ENCODE peak calls at places on chromosomes 7 and 10, in nine cellular contexts. E, O, A, U, Z, Q, V, N and R are unnamed samples.

GRCh38 chr7:158602905-158603772 is 15.5 kb upstream of the PTPRN2 start:
- ATAC-seq in N (no peak), V (no peak), A (peak; percentile 47), O (no peak), E (no peak), Z (no peak), Q (no peak), U (no peak), R (no peak)

GRCh38 chr7:114793155-114793849 is 128.6 kb upstream of the MDFIC start:
- ATAC-seq in U (no peak), N (no peak), Q (no peak), V (no peak), A (no peak), O (no peak), E (no peak), Z (no peak), R (no peak)

GRCh38 chr7:19403691-19404090 is 258.5 kb upstream of the FERD3L start:
- ATAC-seq in A (no peak), O (no peak), U (no peak), V (no peak), Q (no peak), Z (no peak), N (no peak), E (no peak), R (no peak)

GRCh38 chr7:71255537-71256178 is 123.7 kb downstream of the GALNT17 start:
- ATAC-seq in U (no peak), V (no peak), Z (no peak), O (no peak), Q (no peak), A (no peak), E (no peak), N (no peak), R (no peak)

GRCh38 chr7:73833251-73833919 is 2.6 kb downstream of the CLDN4 start:
- ATAC-seq in O (no peak), U (no peak), Z (no peak), E (no peak), Q (no peak), N (peak; percentile 12), A (peak; percentile 37), V (no peak), R (no peak)

GRCh38 chr10:112952282-112952991 is 2.4 kb downstream of the TCF7L2 start:
- ATAC-seq in V (no peak), A (peak; percentile 30), Q (peak; percentile 19), O (peak; percentile 38), E (peak; percentile 39), U (peak; percentile 3), N (peak; percentile 53), Z (peak; percentile 15), R (peak; percentile 13)

GRCh38 chr10:905503-905902 is 26.0 kb downstream of the LARP4B start:
- ATAC-seq in E (no peak), A (peak; percentile 73), U (no peak), Z (no peak), Q (no peak), O (no peak), N (no peak), V (no peak), R (no peak)

GRCh38 chr7:70154521-70155180 is 556.4 kb downstream of the AUTS2 start:
- ATAC-seq in Q (no peak), V (no peak), E (no peak), N (no peak), U (no peak), O (no peak), Z (no peak), A (no peak), R (no peak)

GRCh38 chr10:89792187-89792586 is 90.8 kb downstream of the KIF20B start:
- ATAC-seq in Z (no peak), O (no peak), E (no peak), U (peak; percentile 68), A (no peak), V (no peak), N (no peak), Q (no peak), R (no peak)

GRCh38 chr10:21166557-21167287 is 269.6 kb upstream of the NEBL start:
- ATAC-seq in A (no peak), E (no peak), O (peak; percentile 86), U (no peak), V (no peak), Q (no peak), N (peak; percentile 69), Z (no peak), R (no peak)

GRCh38 chr10:33041783-33042437 is 83.9 kb upstream of the ITGB1 start:
- ATAC-seq in O (no peak), V (no peak), Z (no peak), U (no peak), A (peak; percentile 48), E (no peak), N (no peak), Q (peak; percentile 27), R (no peak)

GRCh38 chr7:158829342-158830210 is at the start of gene ESYT2:
- ATAC-seq in V (peak; percentile 97), N (peak; percentile 77), O (peak; percentile 92), Q (peak; percentile 97), A (peak; percentile 85), E (peak; percentile 83), Z (peak; percentile 87), U (peak; percentile 74), R (peak; percentile 95)

GRCh38 chr10:117439243-117439912 is 64.1 kb upstream of the PDZD8 start:
- ATAC-seq in E (peak; percentile 81), Z (no peak), O (peak; percentile 73), V (peak; percentile 39), Q (no peak), N (no peak), A (peak; percentile 60), U (peak; percentile 56), R (peak; percentile 87)

DNA sequence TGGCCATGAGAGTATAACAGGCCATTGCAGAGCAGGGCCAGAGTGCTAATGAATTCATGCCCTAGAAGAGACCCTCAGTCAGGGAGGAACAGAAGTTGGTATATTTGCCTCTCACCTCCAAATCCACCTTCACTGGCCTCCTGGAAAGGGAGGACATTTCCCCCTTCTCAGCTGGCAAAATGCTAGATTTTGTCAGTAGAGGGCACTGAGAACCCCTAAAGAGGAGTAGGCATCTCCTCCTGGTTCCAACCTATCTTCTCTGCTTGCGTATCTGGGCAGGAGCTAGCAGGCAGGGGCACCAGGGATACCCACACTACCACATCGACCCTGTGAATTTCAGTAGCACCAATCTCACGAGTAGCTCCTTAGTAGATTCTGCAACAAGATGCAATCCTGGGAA is 79.8 kb upstream of the GHITM start:
- ATAC-seq in E (no peak), Z (no peak), N (no peak), U (no peak), A (no peak), V (no peak), Q (no peak), O (no peak), R (no peak)
- TF ChIP-seq CTCF in E (no peak), Z (peak; percentile 12), N (no peak), U (no peak), A (no peak), V (no peak), Q (no peak), O (no peak), R (no peak)

DNA sequence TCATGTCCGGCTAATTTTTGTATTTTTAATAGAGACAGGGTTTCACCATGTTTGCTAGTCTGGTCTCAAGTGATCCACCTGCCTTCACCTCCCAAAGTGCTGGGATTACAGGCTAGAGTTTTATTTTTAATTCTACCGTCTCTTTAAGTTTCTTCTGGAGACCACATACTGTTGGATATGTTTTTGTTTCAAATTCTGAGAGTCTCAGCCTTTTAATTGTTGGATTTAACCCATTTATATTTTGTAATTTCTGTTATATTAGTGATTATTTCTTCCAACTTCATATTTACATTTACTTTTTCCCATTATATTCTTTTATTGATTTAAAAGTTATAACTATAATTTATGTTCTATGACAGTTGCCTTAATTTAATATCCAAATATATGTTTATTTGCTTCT is 139.4 kb downstream of the BMS1 start:
- ATAC-seq in N (no peak), Q (no peak), O (no peak), A (no peak), V (no peak), E (no peak), Z (no peak), U (no peak), R (no peak)
- TF ChIP-seq CTCF in N (no peak), Q (no peak), O (no peak), A (no peak), V (no peak), E (no peak), Z (no peak), U (no peak), R (no peak)

GRCh38 chr10:125982256-125982948 is 86.0 kb downstream of the FANK1 start:
- ATAC-seq in V (no peak), N (peak; percentile 75), U (peak; percentile 61), E (no peak), Q (peak; percentile 81), Z (peak; percentile 90), A (peak; percentile 78), O (peak; percentile 86), R (peak; percentile 48)
- TF ChIP-seq CTCF in V (peak; percentile 71), N (peak; percentile 73), U (peak; percentile 75), E (peak; percentile 25), Q (peak; percentile 74), Z (peak; percentile 71), A (peak; percentile 82), O (peak; percentile 70), R (peak; percentile 15)

GRCh38 chr7:91045626-91046025 is 218.6 kb upstream of the FZD1 start:
- ATAC-seq in A (no peak), V (peak; percentile 39), Q (no peak), N (no peak), O (no peak), E (no peak), Z (no peak), U (no peak), R (peak; percentile 69)

GRCh38 chr7:91043181-91043580 is 221.1 kb upstream of the FZD1 start:
- ATAC-seq in O (no peak), Q (no peak), A (no peak), E (no peak), Z (no peak), N (no peak), V (no peak), U (no peak), R (no peak)

GRCh38 chr7:91043924-91044660 is 220.1 kb upstream of the FZD1 start:
- ATAC-seq in Z (no peak), O (no peak), A (no peak), N (no peak), E (no peak), Q (no peak), V (no peak), U (no peak), R (no peak)

GRCh38 chr7:91047636-91048035 is 216.6 kb upstream of the FZD1 start:
- ATAC-seq in A (no peak), N (no peak), E (no peak), Z (no peak), Q (no peak), U (no peak), V (no peak), O (no peak), R (no peak)

DNA sequence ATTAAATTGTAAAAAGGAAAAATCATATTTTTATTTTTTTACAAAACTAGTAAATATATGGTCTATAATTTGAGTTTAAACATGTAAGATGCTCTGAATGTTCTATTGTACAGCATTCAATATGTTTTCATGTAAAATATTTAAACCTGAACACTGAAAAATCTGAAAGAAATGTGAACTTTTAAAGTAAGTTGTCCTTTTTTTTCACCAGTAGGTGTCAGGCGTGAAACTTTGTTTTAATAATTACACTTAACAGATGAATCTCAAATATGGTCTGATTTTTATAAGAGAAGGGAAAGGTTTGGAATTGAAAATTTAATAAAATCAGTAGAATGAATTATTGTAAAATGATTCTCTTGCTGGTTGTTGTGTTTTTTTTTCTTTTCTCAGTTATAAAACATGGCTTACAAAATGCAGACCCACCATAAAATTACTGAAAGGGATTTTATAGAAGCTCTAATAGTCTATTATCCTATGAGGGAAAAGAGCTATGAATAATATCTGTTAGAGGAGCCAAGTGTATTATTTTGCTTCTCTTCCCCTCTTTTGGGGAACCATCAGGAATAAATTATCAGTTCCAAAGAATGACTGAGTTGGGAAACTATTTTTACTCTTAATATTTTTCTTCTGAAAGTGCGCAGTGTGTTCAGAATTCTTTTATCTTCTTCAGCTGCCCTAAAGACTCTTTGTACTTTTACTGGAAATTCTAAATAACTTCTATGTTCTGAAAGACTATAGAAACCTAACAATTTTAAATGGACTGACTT is 217.7 kb upstream of the FZD1 start:
- ATAC-seq in U (no peak), A (no peak), V (peak; percentile 8), O (no peak), Q (no peak), E (no peak), Z (peak; percentile 44), N (no peak), R (no peak)
- TF ChIP-seq CTCF in U (peak; percentile 63), A (peak; percentile 42), V (peak; percentile 39), O (peak; percentile 28), Q (peak; percentile 39), E (no peak), Z (peak; percentile 36), N (no peak), R (peak; percentile 46)